ENCODE peak calls at places on chromosome 10, in four cellular contexts. One of them, this sample, is unnamed.

GRCh38 chr10:59143550-59143949 is 32.9 kb upstream of the PHYHIPL start:
- DNase-seq in HepG2: no peak
- DNase-seq in HCT116: no peak
- DNase-seq in K562: no peak
- DNase-seq in this sample: no peak

GRCh38 chr10:91613411-91614253 is 19.2 kb downstream of the PPP1R3C start:
- DNase-seq in HepG2: no peak
- DNase-seq in HCT116: peak
- DNase-seq in K562: no peak
- DNase-seq in this sample: no peak

GRCh38 chr10:21634599-21635365 is 100.8 kb downstream of the MLLT10 start:
- DNase-seq in HepG2: no peak
- DNase-seq in HCT116: no peak
- DNase-seq in K562: no peak
- DNase-seq in this sample: no peak

GRCh38 chr10:101843032-101843991 is at the start of gene KCNIP2:
- DNase-seq in HepG2: no peak
- DNase-seq in HCT116: no peak
- DNase-seq in K562: peak
- DNase-seq in this sample: no peak

GRCh38 chr10:131511391-131511790 is 199.9 kb upstream of the TCERG1L start:
- DNase-seq in HepG2: no peak
- DNase-seq in HCT116: no peak
- DNase-seq in K562: no peak
- DNase-seq in this sample: no peak

GRCh38 chr10:29725133-29725720 is 90.5 kb upstream of the SVIL start:
- DNase-seq in HepG2: no peak
- DNase-seq in HCT116: no peak
- DNase-seq in K562: no peak
- DNase-seq in this sample: no peak

GRCh38 chr10:119028900-119029612 is 458 bp upstream of the NANOS1 start:
- DNase-seq in HepG2: peak
- DNase-seq in HCT116: peak
- DNase-seq in K562: peak
- DNase-seq in this sample: no peak

GRCh38 chr10:110535958-110536891 is 31.3 kb upstream of the SMC3 start:
- DNase-seq in HepG2: peak
- DNase-seq in HCT116: no peak
- DNase-seq in K562: no peak
- DNase-seq in this sample: no peak

GRCh38 chr10:52598936-52599335 is 173.6 kb downstream of the MBL2 start:
- DNase-seq in HepG2: no peak
- DNase-seq in HCT116: no peak
- DNase-seq in K562: no peak
- DNase-seq in this sample: no peak

GRCh38 chr10:3735175-3735574 is 49.8 kb downstream of the KLF6 start:
- DNase-seq in HepG2: peak
- DNase-seq in HCT116: no peak
- DNase-seq in K562: no peak
- DNase-seq in this sample: no peak

DNA sequence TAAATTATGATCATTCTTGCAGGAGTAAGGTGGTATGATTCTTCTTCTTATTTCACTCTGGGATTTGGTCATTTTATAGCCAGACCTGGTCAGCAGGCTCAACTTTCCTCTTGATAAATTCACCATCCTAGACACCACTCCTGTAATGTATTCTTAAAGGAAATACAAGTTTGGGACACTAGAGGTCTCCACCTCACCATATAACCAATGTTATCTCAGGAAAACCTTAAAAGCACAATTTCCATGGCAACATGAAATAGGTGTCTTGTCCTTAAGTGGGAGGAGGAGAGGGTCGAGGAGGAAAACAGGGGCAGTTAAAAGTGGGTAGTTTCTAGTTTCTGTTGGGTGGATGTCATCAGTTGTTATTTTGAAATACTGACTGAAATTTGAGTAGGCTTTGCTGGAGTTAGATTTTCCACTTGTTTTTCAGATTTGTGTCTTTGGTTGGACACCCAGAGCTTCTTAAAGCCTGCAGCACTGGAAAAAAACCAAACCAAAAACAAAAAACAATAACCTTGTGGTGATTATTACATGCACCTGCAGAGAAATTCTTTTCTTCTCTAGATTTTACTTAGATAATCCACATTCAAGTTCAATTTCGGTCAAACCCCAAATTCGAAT is 163.1 kb downstream of the PRKCQ start:
- DNase-seq in HepG2: peak
- DNase-seq in HCT116: peak
- DNase-seq in K562: peak
- DNase-seq in this sample: peak
- TF ChIP-seq CTCF in HepG2: peak
- TF ChIP-seq CTCF in HCT116: peak
- TF ChIP-seq CTCF in K562: peak
- TF ChIP-seq CTCF in this sample: peak

DNA sequence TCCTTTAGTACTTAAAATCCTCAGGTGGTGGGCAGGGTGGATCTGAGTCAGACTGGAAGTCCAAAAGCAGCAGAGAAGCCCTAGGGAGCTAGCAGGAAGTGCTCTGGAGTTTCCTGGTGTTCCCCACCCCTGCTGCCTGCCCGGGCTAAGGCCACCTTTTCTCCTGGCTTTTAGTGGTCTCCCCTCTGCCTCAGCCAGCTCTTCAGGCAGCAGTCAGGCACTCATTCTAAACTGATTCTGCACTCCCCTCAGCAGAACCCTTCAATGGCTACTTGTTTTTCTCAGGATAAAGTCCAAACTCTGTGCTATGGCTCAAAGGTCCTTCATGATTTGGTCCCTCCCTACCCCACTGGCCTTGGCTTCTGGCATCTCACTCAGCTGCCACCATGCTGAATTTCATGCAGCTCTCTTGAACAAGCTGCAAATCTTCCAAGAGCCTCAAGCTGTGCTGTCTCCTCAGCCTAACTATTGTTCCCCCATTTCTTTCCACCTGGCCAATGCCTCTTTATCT is 28.9 kb upstream of the DNMBP start:
- DNase-seq in HepG2: peak
- DNase-seq in HCT116: no peak
- DNase-seq in K562: no peak
- DNase-seq in this sample: no peak
- TF ChIP-seq TCF7L2 in HepG2: no peak
- TF ChIP-seq TCF7L2 in HCT116: no peak
- TF ChIP-seq TCF7L2 in K562: no peak
- TF ChIP-seq TCF7L2 in this sample: no peak

GRCh38 chr10:34722404-34722803 is 92.7 kb downstream of the PARD3 start:
- DNase-seq in HepG2: no peak
- DNase-seq in HCT116: no peak
- DNase-seq in K562: no peak
- DNase-seq in this sample: no peak

GRCh38 chr10:34717429-34717828 is 97.7 kb downstream of the PARD3 start:
- DNase-seq in HepG2: peak
- DNase-seq in HCT116: no peak
- DNase-seq in K562: no peak
- DNase-seq in this sample: no peak

GRCh38 chr10:34721201-34721840 is 93.8 kb downstream of the PARD3 start:
- DNase-seq in HepG2: no peak
- DNase-seq in HCT116: no peak
- DNase-seq in K562: no peak
- DNase-seq in this sample: no peak

GRCh38 chr10:34719336-34719735 is 95.8 kb downstream of the PARD3 start:
- DNase-seq in HepG2: no peak
- DNase-seq in HCT116: no peak
- DNase-seq in K562: no peak
- DNase-seq in this sample: no peak

DNA sequence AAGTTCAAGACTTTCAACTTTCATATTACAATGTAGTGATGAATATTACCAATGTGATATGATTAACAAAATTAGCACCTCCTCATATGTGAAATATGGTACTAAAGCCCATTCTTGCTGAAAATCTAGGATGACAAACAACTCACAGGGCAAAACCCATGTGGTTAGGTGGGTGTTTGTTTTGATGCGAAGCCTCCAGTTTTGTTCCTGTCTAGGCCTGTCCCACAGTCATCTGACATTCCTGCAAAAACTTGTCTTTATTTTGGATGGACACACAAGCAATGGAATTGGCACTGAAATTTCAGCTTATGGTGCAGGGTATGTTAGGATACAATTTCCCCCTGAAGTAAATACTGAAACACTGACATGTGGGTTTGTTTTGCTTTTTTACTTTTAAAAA is 95.3 kb downstream of the PARD3 start:
- DNase-seq in HepG2: no peak
- DNase-seq in HCT116: no peak
- DNase-seq in K562: no peak
- DNase-seq in this sample: no peak
- TF ChIP-seq SIN3A in HepG2: no peak
- TF ChIP-seq SIN3A in HCT116: no peak
- TF ChIP-seq SIN3A in K562: no peak
- TF ChIP-seq SIN3A in this sample: no peak

GRCh38 chr10:126969310-126969709 is 64.1 kb downstream of the DOCK1 start:
- DNase-seq in HepG2: no peak
- DNase-seq in HCT116: peak
- DNase-seq in K562: no peak
- DNase-seq in this sample: no peak
- TF ChIP-seq CTCF in HepG2: peak
- TF ChIP-seq CTCF in HCT116: peak
- TF ChIP-seq CTCF in K562: no peak
- TF ChIP-seq CTCF in this sample: no peak

GRCh38 chr10:96478317-96478716 is 35.4 kb downstream of the TLL2 start:
- DNase-seq in HepG2: no peak
- DNase-seq in HCT116: no peak
- DNase-seq in K562: no peak
- DNase-seq in this sample: no peak
- TF ChIP-seq TCF7L2 in HepG2: no peak
- TF ChIP-seq TCF7L2 in HCT116: no peak
- TF ChIP-seq TCF7L2 in K562: no peak
- TF ChIP-seq TCF7L2 in this sample: no peak

This sample was measured in Panc1.